ENCODE peak calls at places on chromosomes 4 and X, in eight cellular contexts. One of them, this sample, is unnamed.

GRCh38 chrX:129523076-129524055 is at the start of gene SMARCA1:
- DNase-seq in CD8-positive, alpha-beta T cell: no peak
- DNase-seq in BJ: no peak
- DNase-seq in H1: no peak
- DNase-seq in tibial nerve: peak; percentile 11
- DNase-seq in AG04450: no peak
- DNase-seq in B cell: no peak
- DNase-seq in chondrocyte: no peak
- DNase-seq in this sample: no peak

GRCh38 chr4:44368413-44369167 is 80.0 kb downstream of the KCTD8 start:
- DNase-seq in CD8-positive, alpha-beta T cell: no peak
- DNase-seq in BJ: no peak
- DNase-seq in H1: no peak
- DNase-seq in tibial nerve: no peak
- DNase-seq in AG04450: no peak
- DNase-seq in B cell: no peak
- DNase-seq in chondrocyte: no peak
- DNase-seq in this sample: no peak

GRCh38 chr4:116180056-116180690 is 905.2 kb downstream of the TRAM1L1 start:
- DNase-seq in CD8-positive, alpha-beta T cell: no peak
- DNase-seq in BJ: no peak
- DNase-seq in H1: no peak
- DNase-seq in tibial nerve: no peak
- DNase-seq in AG04450: no peak
- DNase-seq in B cell: no peak
- DNase-seq in chondrocyte: no peak
- DNase-seq in this sample: no peak

GRCh38 chr4:97457253-97457652 is 686.0 kb downstream of the STPG2 start:
- DNase-seq in CD8-positive, alpha-beta T cell: no peak
- DNase-seq in BJ: no peak
- DNase-seq in H1: no peak
- DNase-seq in tibial nerve: no peak
- DNase-seq in AG04450: no peak
- DNase-seq in B cell: no peak
- DNase-seq in chondrocyte: no peak
- DNase-seq in this sample: no peak

GRCh38 chr4:104641427-104641826 is 146.7 kb upstream of the CXXC4 start:
- DNase-seq in CD8-positive, alpha-beta T cell: no peak
- DNase-seq in BJ: no peak
- DNase-seq in H1: no peak
- DNase-seq in tibial nerve: no peak
- DNase-seq in AG04450: no peak
- DNase-seq in B cell: no peak
- DNase-seq in chondrocyte: no peak
- DNase-seq in this sample: no peak

GRCh38 chrX:13266641-13267420 is 53.0 kb downstream of the ATXN3L start:
- DNase-seq in CD8-positive, alpha-beta T cell: no peak
- DNase-seq in BJ: no peak
- DNase-seq in H1: no peak
- DNase-seq in tibial nerve: no peak
- DNase-seq in AG04450: no peak
- DNase-seq in B cell: no peak
- DNase-seq in chondrocyte: no peak
- DNase-seq in this sample: no peak

GRCh38 chrX:20322887-20323286 is 56.2 kb upstream of the RPS6KA3 start:
- DNase-seq in CD8-positive, alpha-beta T cell: no peak
- DNase-seq in BJ: no peak
- DNase-seq in H1: no peak
- DNase-seq in tibial nerve: no peak
- DNase-seq in AG04450: no peak
- DNase-seq in B cell: no peak
- DNase-seq in chondrocyte: no peak
- DNase-seq in this sample: no peak

GRCh38 chr4:122331195-122331594 is 47.6 kb upstream of the ADAD1 start:
- DNase-seq in CD8-positive, alpha-beta T cell: no peak
- DNase-seq in BJ: no peak
- DNase-seq in H1: no peak
- DNase-seq in tibial nerve: no peak
- DNase-seq in AG04450: no peak
- DNase-seq in B cell: no peak
- DNase-seq in chondrocyte: no peak
- DNase-seq in this sample: no peak

GRCh38 chrX:138845791-138846190 is 134.3 kb upstream of the FGF13 start:
- DNase-seq in CD8-positive, alpha-beta T cell: no peak
- DNase-seq in BJ: no peak
- DNase-seq in H1: no peak
- DNase-seq in tibial nerve: no peak
- DNase-seq in AG04450: no peak
- DNase-seq in B cell: no peak
- DNase-seq in chondrocyte: no peak
- DNase-seq in this sample: no peak

GRCh38 chrX:29506729-29507128 is 708.6 kb upstream of the MAGEB2 start:
- DNase-seq in CD8-positive, alpha-beta T cell: no peak
- DNase-seq in BJ: no peak
- DNase-seq in H1: no peak
- DNase-seq in tibial nerve: no peak
- DNase-seq in AG04450: no peak
- DNase-seq in B cell: no peak
- DNase-seq in chondrocyte: no peak
- DNase-seq in this sample: no peak

GRCh38 chrX:11886745-11887144 is 128.7 kb downstream of the MSL3 start:
- DNase-seq in CD8-positive, alpha-beta T cell: no peak
- DNase-seq in BJ: no peak
- DNase-seq in H1: no peak
- DNase-seq in tibial nerve: no peak
- DNase-seq in AG04450: no peak
- DNase-seq in B cell: no peak
- DNase-seq in chondrocyte: no peak
- DNase-seq in this sample: no peak

GRCh38 chr4:55444822-55445221 is 49.1 kb downstream of the TMEM165 start:
- DNase-seq in CD8-positive, alpha-beta T cell: no peak
- DNase-seq in BJ: no peak
- DNase-seq in H1: no peak
- DNase-seq in tibial nerve: no peak
- DNase-seq in AG04450: no peak
- DNase-seq in B cell: no peak
- DNase-seq in chondrocyte: no peak
- DNase-seq in this sample: no peak

GRCh38 chr4:158914178-158914577 is 145.4 kb downstream of the FNIP2 start:
- DNase-seq in CD8-positive, alpha-beta T cell: no peak
- DNase-seq in BJ: peak; percentile 74
- DNase-seq in H1: no peak
- DNase-seq in tibial nerve: no peak
- DNase-seq in AG04450: no peak
- DNase-seq in B cell: no peak
- DNase-seq in chondrocyte: no peak
- DNase-seq in this sample: no peak

GRCh38 chr4:108834787-108835384 is 72.0 kb upstream of the ETNPPL start:
- DNase-seq in CD8-positive, alpha-beta T cell: no peak
- DNase-seq in BJ: no peak
- DNase-seq in H1: no peak
- DNase-seq in tibial nerve: no peak
- DNase-seq in AG04450: peak; percentile 32
- DNase-seq in B cell: no peak
- DNase-seq in chondrocyte: no peak
- DNase-seq in this sample: no peak

GRCh38 chr4:2796261-2797187 is 3.6 kb downstream of the SH3BP2 start:
- DNase-seq in CD8-positive, alpha-beta T cell: no peak
- DNase-seq in BJ: peak; percentile 37
- DNase-seq in H1: no peak
- DNase-seq in tibial nerve: peak; percentile 25
- DNase-seq in AG04450: no peak
- DNase-seq in B cell: no peak
- DNase-seq in chondrocyte: peak; percentile 93
- DNase-seq in this sample: no peak

GRCh38 chr4:182193261-182193660 is 49.9 kb upstream of the TENM3 start:
- DNase-seq in CD8-positive, alpha-beta T cell: no peak
- DNase-seq in BJ: no peak
- DNase-seq in H1: no peak
- DNase-seq in tibial nerve: no peak
- DNase-seq in AG04450: no peak
- DNase-seq in B cell: no peak
- DNase-seq in chondrocyte: no peak
- DNase-seq in this sample: no peak

GRCh38 chrX:14920196-14920595 is 47.0 kb downstream of the MOSPD2 start:
- DNase-seq in CD8-positive, alpha-beta T cell: no peak
- DNase-seq in BJ: peak; percentile 54
- DNase-seq in H1: no peak
- DNase-seq in tibial nerve: no peak
- DNase-seq in AG04450: peak; percentile 27
- DNase-seq in B cell: no peak
- DNase-seq in chondrocyte: no peak
- DNase-seq in this sample: no peak

GRCh38 chr4:151537726-151538125 is 128.8 kb downstream of the FHIP1A start:
- DNase-seq in CD8-positive, alpha-beta T cell: no peak
- DNase-seq in BJ: no peak
- DNase-seq in H1: no peak
- DNase-seq in tibial nerve: no peak
- DNase-seq in AG04450: no peak
- DNase-seq in B cell: no peak
- DNase-seq in chondrocyte: no peak
- DNase-seq in this sample: no peak

GRCh38 chrX:131289527-131289926 is 421 bp upstream of the IGSF1 start:
- DNase-seq in CD8-positive, alpha-beta T cell: no peak
- DNase-seq in BJ: no peak
- DNase-seq in H1: no peak
- DNase-seq in tibial nerve: no peak
- DNase-seq in AG04450: no peak
- DNase-seq in B cell: no peak
- DNase-seq in chondrocyte: no peak
- DNase-seq in this sample: no peak

GRCh38 chr4:124713213-124713592 is 671 bp upstream of the ANKRD50 start:
- DNase-seq in CD8-positive, alpha-beta T cell: no peak
- DNase-seq in BJ: peak; percentile 24
- DNase-seq in H1: peak; percentile 33
- DNase-seq in tibial nerve: peak; percentile 35
- DNase-seq in AG04450: peak; percentile 61
- DNase-seq in B cell: no peak
- DNase-seq in chondrocyte: peak; percentile 87
- DNase-seq in this sample: peak; percentile 46

GRCh38 chr4:6687947-6688878 is 5.5 kb upstream of the S100P start:
- DNase-seq in CD8-positive, alpha-beta T cell: no peak
- DNase-seq in BJ: no peak
- DNase-seq in H1: no peak
- DNase-seq in tibial nerve: no peak
- DNase-seq in AG04450: no peak
- DNase-seq in B cell: no peak
- DNase-seq in chondrocyte: no peak
- DNase-seq in this sample: no peak
- TF ChIP-seq CTCF in CD8-positive, alpha-beta T cell: no peak
- TF ChIP-seq CTCF in BJ: no peak
- TF ChIP-seq CTCF in H1: peak; percentile 42
- TF ChIP-seq CTCF in tibial nerve: no peak
- TF ChIP-seq CTCF in AG04450: no peak
- TF ChIP-seq CTCF in B cell: no peak
- TF ChIP-seq CTCF in chondrocyte: no peak
- TF ChIP-seq CTCF in this sample: no peak

GRCh38 chrX:39762266-39762841 is 335.4 kb downstream of the BCOR start:
- DNase-seq in CD8-positive, alpha-beta T cell: no peak
- DNase-seq in BJ: no peak
- DNase-seq in H1: no peak
- DNase-seq in tibial nerve: no peak
- DNase-seq in AG04450: no peak
- DNase-seq in B cell: no peak
- DNase-seq in chondrocyte: no peak
- DNase-seq in this sample: no peak

GRCh38 chrX:39766085-39766726 is 331.6 kb downstream of the BCOR start:
- DNase-seq in CD8-positive, alpha-beta T cell: peak; percentile 1
- DNase-seq in BJ: no peak
- DNase-seq in H1: no peak
- DNase-seq in tibial nerve: no peak
- DNase-seq in AG04450: no peak
- DNase-seq in B cell: no peak
- DNase-seq in chondrocyte: no peak
- DNase-seq in this sample: no peak

GRCh38 chrX:39767446-39767845 is 330.3 kb downstream of the BCOR start:
- DNase-seq in CD8-positive, alpha-beta T cell: no peak
- DNase-seq in BJ: no peak
- DNase-seq in H1: no peak
- DNase-seq in tibial nerve: no peak
- DNase-seq in AG04450: no peak
- DNase-seq in B cell: no peak
- DNase-seq in chondrocyte: no peak
- DNase-seq in this sample: no peak

GRCh38 chrX:39766882-39767281 is 330.9 kb downstream of the BCOR start:
- DNase-seq in CD8-positive, alpha-beta T cell: no peak
- DNase-seq in BJ: no peak
- DNase-seq in H1: no peak
- DNase-seq in tibial nerve: no peak
- DNase-seq in AG04450: no peak
- DNase-seq in B cell: no peak
- DNase-seq in chondrocyte: no peak
- DNase-seq in this sample: no peak

DNA sequence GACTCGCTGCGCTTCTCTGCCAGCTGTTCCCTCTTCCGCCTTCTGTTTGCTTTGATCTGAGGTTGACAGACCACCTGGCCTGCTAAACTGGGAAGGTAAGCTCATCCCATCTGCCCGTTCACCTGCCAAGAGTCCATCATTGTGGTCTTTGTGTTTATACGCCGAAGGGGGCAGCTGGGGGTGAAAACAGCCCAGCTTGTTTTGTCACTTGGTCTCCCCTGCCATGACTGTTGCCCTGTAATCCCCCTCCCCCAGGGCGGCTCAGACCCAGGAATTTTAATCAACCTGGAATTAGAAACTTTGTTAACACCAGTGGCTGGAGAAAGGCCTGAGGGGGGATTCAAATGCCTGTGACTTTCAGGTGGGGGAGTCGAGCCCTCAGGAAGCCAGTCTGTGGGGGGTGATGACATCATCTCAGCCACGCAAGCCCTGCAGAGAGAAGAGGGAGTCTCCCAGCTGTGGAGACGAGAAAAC is 333.3 kb downstream of the BCOR start:
- DNase-seq in CD8-positive, alpha-beta T cell: no peak
- DNase-seq in BJ: no peak
- DNase-seq in H1: no peak
- DNase-seq in tibial nerve: no peak
- DNase-seq in AG04450: no peak
- DNase-seq in B cell: no peak
- DNase-seq in chondrocyte: no peak
- DNase-seq in this sample: no peak
- TF ChIP-seq CTCF in CD8-positive, alpha-beta T cell: no peak
- TF ChIP-seq CTCF in BJ: no peak
- TF ChIP-seq CTCF in H1: no peak
- TF ChIP-seq CTCF in tibial nerve: no peak
- TF ChIP-seq CTCF in AG04450: no peak
- TF ChIP-seq CTCF in B cell: no peak
- TF ChIP-seq CTCF in chondrocyte: no peak
- TF ChIP-seq CTCF in this sample: no peak

GRCh38 chrX:134396174-134396573 is 63.8 kb upstream of the HPRT1 start:
- DNase-seq in CD8-positive, alpha-beta T cell: no peak
- DNase-seq in BJ: no peak
- DNase-seq in H1: no peak
- DNase-seq in tibial nerve: no peak
- DNase-seq in AG04450: no peak
- DNase-seq in B cell: no peak
- DNase-seq in chondrocyte: no peak
- DNase-seq in this sample: no peak
- TF ChIP-seq CTCF in CD8-positive, alpha-beta T cell: peak; percentile 57
- TF ChIP-seq CTCF in BJ: peak; percentile 61
- TF ChIP-seq CTCF in H1: no peak
- TF ChIP-seq CTCF in tibial nerve: peak; percentile 45
- TF ChIP-seq CTCF in AG04450: peak; percentile 59
- TF ChIP-seq CTCF in B cell: peak; percentile 67
- TF ChIP-seq CTCF in chondrocyte: peak; percentile 96
- TF ChIP-seq CTCF in this sample: peak; percentile 20

GRCh38 chrX:147738260-147738659 is 173.5 kb upstream of the FMR1 start:
- DNase-seq in CD8-positive, alpha-beta T cell: no peak
- DNase-seq in BJ: no peak
- DNase-seq in H1: no peak
- DNase-seq in tibial nerve: no peak
- DNase-seq in AG04450: no peak
- DNase-seq in B cell: no peak
- DNase-seq in chondrocyte: no peak
- DNase-seq in this sample: peak; percentile 6
- TF ChIP-seq CTCF in CD8-positive, alpha-beta T cell: no peak
- TF ChIP-seq CTCF in BJ: no peak
- TF ChIP-seq CTCF in H1: no peak
- TF ChIP-seq CTCF in tibial nerve: no peak
- TF ChIP-seq CTCF in AG04450: no peak
- TF ChIP-seq CTCF in B cell: no peak
- TF ChIP-seq CTCF in chondrocyte: no peak
- TF ChIP-seq CTCF in this sample: no peak